ENCODE peak calls at places on chromosome 20, in nine cellular contexts. M is heart right ventricle, U is Panc1, H is neuronal stem cell, G is Peyer's patch, O is IMR-90, W is tibial artery, B is OCI-LY7, E is stomach. Y is an unnamed sample. For H3K36me3, the result is how much of the 10 kb centered on the place peaks cover.

GRCh38 chr20:64078934-64079272 is 415 bp downstream of the RGS19 start:
- DNase-seq in H (no peak), B (no peak), E (no peak), O (no peak), U (no peak), G (no peak), M (no peak), W (no peak), Y (no peak)

GRCh38 chr20:8932192-8933150 is 136.4 kb upstream of the PLCB4 start:
- DNase-seq in B (no peak), H (no peak), O (peak), U (no peak), W (no peak), M (peak), E (no peak), G (no peak), Y (no peak)

GRCh38 chr20:24781061-24781980 is 167.7 kb upstream of the CST7 start:
- DNase-seq in H (no peak), E (no peak), M (peak), G (peak), U (no peak), B (peak), O (peak), W (peak), Y (peak)

GRCh38 chr20:35617397-35618031 is 1.9 kb downstream of the SPAG4 start:
- DNase-seq in U (no peak), E (peak), B (peak), M (peak), O (peak), G (no peak), H (peak), W (peak), Y (peak)

GRCh38 chr20:7410150-7410549 is 530.1 kb downstream of the HAO1 start:
- DNase-seq in U (no peak), E (no peak), B (no peak), O (no peak), H (no peak), W (no peak), G (no peak), M (no peak), Y (no peak)

GRCh38 chr20:63734111-63734945 is 2.1 kb upstream of the LIME1 start:
- DNase-seq in G (no peak), E (no peak), O (no peak), H (no peak), U (no peak), B (no peak), W (peak), M (no peak), Y (no peak)

GRCh38 chr20:16488086-16488485 is 85.2 kb downstream of the KIF16B start:
- DNase-seq in M (no peak), G (no peak), W (no peak), O (no peak), E (no peak), U (no peak), B (no peak), H (no peak), Y (no peak)

GRCh38 chr20:3209023-3209945 is at the start of gene ITPA:
- DNase-seq in W (no peak), G (peak), H (peak), U (no peak), B (peak), O (peak), M (peak), E (peak), Y (peak)

GRCh38 chr20:61047515-61047914 is 204.5 kb upstream of the CDH4 start:
- DNase-seq in U (no peak), E (no peak), M (no peak), B (no peak), W (peak), O (no peak), G (no peak), H (no peak), Y (no peak)

GRCh38 chr20:39059036-39059435 is 96.9 kb downstream of the DHX35 start:
- DNase-seq in E (no peak), U (no peak), B (no peak), O (no peak), G (no peak), M (no peak), H (no peak), W (no peak), Y (no peak)

GRCh38 chr20:61531553-61532345 is 279.7 kb downstream of the CDH4 start:
- DNase-seq in B (no peak), M (no peak), O (peak), G (no peak), H (no peak), W (no peak), U (no peak), E (no peak), Y (no peak)

GRCh38 chr20:59933296-59933848 is at the start of gene SYCP2:
- DNase-seq in B (no peak), H (no peak), U (no peak), M (peak), O (no peak), W (peak), G (peak), E (peak), Y (peak)

GRCh38 chr20:34177060-34177459 is 64.2 kb upstream of the ASIP start:
- DNase-seq in U (no peak), E (no peak), W (no peak), H (no peak), M (no peak), B (no peak), G (no peak), O (no peak), Y (no peak)

GRCh38 chr20:24668791-24669190 is 199.4 kb downstream of the SYNDIG1 start:
- DNase-seq in O (no peak), G (no peak), U (no peak), M (no peak), W (peak), B (no peak), E (no peak), H (no peak), Y (no peak)

GRCh38 chr20:39289831-39290230 is 327.7 kb downstream of the DHX35 start:
- DNase-seq in G (no peak), W (no peak), B (no peak), U (no peak), H (no peak), E (no peak), M (no peak), O (no peak), Y (no peak)

DNA sequence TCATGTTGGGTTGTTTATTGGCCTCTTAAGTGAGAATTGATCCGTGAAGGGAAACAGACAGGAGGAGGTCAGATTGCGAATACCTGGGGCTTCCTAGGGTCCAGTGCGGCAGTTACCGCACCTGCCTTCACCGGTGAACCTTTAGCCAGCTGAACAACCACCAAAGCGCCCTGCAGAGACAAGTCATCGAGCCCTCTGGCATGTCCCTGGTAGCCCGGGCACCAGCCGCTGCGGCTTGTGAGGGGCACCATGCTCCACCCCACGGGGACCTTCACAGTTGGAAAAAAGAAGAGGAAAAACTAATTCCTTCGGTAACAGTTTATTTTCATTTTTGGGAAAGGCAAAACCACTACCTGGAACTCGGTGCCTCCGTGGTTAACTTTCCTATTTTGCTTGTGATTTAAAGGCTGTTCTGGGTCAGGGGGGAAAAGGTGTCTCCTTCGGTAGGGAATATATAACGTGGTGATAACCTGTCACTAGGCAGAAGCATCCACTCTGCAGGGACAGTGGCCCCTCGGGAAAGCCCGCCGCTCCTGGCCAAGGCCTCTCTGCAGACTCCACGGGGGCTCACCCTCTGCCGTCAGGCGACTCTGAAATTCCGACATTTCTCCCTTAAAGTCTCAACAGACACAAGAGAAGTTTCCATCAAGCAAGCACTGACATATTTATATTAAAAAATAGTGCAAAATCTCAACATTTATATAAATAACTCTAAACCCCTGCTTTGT is 30.7 kb upstream of the ZBP1 start:
- DNase-seq in M (peak), B (no peak), E (no peak), W (peak), H (no peak), U (no peak), O (no peak), G (peak), Y (no peak)
- H3K36me3 ChIP-seq in M (half or more), B (under half), E (under half), W (half or more), H (under half), U (under half), O (under half), G (under half), Y (under half)

GRCh38 chr20:45173531-45173930 is 1.2 kb upstream of the PI3 start:
- DNase-seq in H (no peak), M (no peak), G (no peak), B (no peak), U (no peak), W (no peak), E (no peak), O (no peak), Y (no peak)
- H3K27ac ChIP-seq in H (no peak), M (no peak), G (no peak), B (no peak), U (no peak), W (no peak), E (no peak), O (no peak), Y (no peak)

DNA sequence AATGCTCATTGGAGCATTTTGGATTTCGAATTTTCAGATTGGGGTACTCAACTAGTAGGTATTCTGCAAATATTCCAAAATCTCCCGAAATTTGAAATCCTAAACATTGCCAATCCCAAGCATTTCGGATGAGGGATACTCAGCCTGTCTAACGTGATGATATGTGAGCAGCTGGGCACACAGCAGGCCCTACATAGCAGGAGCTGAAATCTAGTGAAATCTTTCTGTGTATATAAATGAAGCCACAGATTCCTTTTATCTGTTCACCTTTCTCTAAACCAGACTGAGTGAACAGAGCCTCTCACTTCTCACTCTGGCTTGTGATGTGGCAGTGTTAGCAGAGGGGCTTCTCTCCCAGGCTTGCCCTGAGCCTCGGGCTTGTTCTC is 17.8 kb downstream of the STX16 start:
- DNase-seq in W (no peak), M (no peak), E (no peak), U (no peak), G (no peak), O (no peak), B (peak), H (no peak), Y (no peak)
- H3K36me3 ChIP-seq in W (half or more), M (half or more), E (half or more), U (under half), G (under half), O (under half), B (half or more), H (under half), Y (under half)

DNA sequence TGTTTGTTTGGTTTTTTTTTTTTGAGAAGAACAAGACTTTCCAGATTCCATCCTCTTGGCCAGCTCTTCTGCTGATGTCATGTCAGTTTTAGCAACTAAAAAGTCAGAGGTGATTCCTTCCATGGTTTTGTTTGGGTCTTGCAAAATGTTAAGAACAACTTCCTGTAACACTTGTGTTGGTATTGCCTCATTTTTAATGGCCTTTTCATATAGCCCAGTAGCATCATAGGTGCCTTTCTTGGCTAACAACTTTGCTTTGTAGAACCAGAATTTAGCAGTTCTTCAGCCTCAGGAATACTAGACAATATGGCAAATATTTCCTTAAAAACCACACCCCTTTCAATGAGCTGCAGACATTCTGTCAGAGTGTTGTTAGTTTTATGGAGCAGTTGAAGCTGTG is 99.5 kb upstream of the SIRPG start:
- DNase-seq in B (no peak), W (no peak), G (no peak), H (no peak), O (no peak), M (no peak), U (no peak), E (no peak), Y (no peak)
- H3K27ac ChIP-seq in B (no peak), W (no peak), G (peak), H (no peak), O (no peak), M (no peak), U (no peak), E (no peak), Y (no peak)

GRCh38 chr20:10709916-10710315 is 36.1 kb upstream of the JAG1 start:
- DNase-seq in U (no peak), B (no peak), O (no peak), G (no peak), E (no peak), H (no peak), W (no peak), M (no peak), Y (no peak)

GRCh38 chr20:10713161-10713560 is 39.4 kb upstream of the JAG1 start:
- DNase-seq in U (no peak), B (no peak), O (no peak), G (no peak), W (no peak), H (no peak), M (no peak), E (no peak), Y (peak)

GRCh38 chr20:10708342-10709185 is 34.8 kb upstream of the JAG1 start:
- DNase-seq in O (peak), M (no peak), G (no peak), E (no peak), B (no peak), H (peak), W (no peak), U (no peak), Y (no peak)

GRCh38 chr20:10711903-10712373 is 38.1 kb upstream of the JAG1 start:
- DNase-seq in E (no peak), H (no peak), O (no peak), M (no peak), G (no peak), W (no peak), B (no peak), U (no peak), Y (no peak)

DNA sequence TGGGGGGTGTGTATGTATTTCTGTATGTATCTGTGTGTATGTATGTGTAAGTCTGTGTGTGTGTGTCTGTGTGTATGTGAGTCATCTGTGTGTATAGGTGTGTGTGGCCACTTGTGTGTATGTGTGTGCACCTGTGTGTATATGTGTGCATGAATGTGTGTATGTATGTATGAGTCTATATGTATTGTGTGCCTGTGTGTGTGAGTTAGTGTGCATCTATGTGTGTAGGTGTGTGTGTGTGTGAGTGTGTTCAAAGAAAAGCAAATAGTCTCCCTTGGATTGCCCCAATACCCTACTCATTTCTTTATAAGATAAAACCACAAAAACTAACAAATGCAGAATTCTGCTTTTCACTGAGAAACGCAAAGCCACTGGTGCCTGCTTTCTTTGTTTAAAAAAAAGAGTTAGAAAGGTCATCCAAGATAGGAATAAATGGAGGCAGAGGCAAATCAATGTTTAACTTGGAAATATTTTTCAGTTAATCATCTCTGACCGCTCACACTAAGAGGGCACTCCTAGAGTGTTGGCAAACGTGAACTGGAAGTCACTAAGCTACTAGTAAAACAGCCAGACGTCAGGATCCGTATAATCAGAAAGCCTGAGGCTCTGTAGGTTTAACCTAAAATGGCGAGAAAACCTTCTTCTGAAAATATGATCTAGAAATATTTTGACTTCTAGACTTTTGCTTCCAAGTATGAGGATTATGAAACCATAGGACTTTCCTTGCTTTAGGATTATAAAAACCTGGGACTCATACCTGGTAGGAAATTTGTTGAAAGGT is 37.4 kb upstream of the JAG1 start:
- DNase-seq in U (no peak), W (no peak), G (no peak), M (no peak), B (no peak), H (no peak), O (peak), E (peak), Y (peak)
- H3K36me3 ChIP-seq in U (under half), W (under half), G (under half), M (under half), B (under half), H (under half), O (under half), E (under half), Y (under half)

GRCh38 chr20:57675773-57676172 is 34.0 kb downstream of the PMEPA1 start:
- DNase-seq in O (no peak), H (no peak), M (no peak), G (no peak), U (no peak), E (no peak), W (no peak), B (no peak), Y (no peak)
- H3K27ac ChIP-seq in O (no peak), H (no peak), M (no peak), G (no peak), U (no peak), E (no peak), W (no peak), B (no peak), Y (no peak)

GRCh38 chr20:57872816-57873409 is 163.1 kb upstream of the PMEPA1 start:
- DNase-seq in B (no peak), H (no peak), M (no peak), G (no peak), O (no peak), U (no peak), W (no peak), E (no peak), Y (no peak)
- H3K36me3 ChIP-seq in B (under half), H (under half), M (under half), G (under half), O (under half), U (under half), W (under half), E (under half), Y (under half)

GRCh38 chr20:43766395-43766794 is 39.6 kb upstream of the GTSF1L start:
- DNase-seq in U (no peak), W (no peak), O (no peak), M (peak), G (no peak), B (no peak), H (no peak), E (no peak), Y (no peak)

GRCh38 chr20:43766917-43767316 is 40.1 kb upstream of the GTSF1L start:
- DNase-seq in E (no peak), W (no peak), O (no peak), G (no peak), H (no peak), M (no peak), B (no peak), U (no peak), Y (no peak)

GRCh38 chr20:43765933-43766332 is 39.1 kb upstream of the GTSF1L start:
- DNase-seq in M (no peak), E (no peak), O (no peak), H (no peak), U (no peak), G (no peak), B (no peak), W (no peak), Y (no peak)

GRCh38 chr20:43762911-43763310 is 36.1 kb upstream of the GTSF1L start:
- DNase-seq in W (no peak), B (no peak), G (no peak), M (no peak), O (no peak), H (no peak), E (no peak), U (no peak), Y (no peak)

DNA sequence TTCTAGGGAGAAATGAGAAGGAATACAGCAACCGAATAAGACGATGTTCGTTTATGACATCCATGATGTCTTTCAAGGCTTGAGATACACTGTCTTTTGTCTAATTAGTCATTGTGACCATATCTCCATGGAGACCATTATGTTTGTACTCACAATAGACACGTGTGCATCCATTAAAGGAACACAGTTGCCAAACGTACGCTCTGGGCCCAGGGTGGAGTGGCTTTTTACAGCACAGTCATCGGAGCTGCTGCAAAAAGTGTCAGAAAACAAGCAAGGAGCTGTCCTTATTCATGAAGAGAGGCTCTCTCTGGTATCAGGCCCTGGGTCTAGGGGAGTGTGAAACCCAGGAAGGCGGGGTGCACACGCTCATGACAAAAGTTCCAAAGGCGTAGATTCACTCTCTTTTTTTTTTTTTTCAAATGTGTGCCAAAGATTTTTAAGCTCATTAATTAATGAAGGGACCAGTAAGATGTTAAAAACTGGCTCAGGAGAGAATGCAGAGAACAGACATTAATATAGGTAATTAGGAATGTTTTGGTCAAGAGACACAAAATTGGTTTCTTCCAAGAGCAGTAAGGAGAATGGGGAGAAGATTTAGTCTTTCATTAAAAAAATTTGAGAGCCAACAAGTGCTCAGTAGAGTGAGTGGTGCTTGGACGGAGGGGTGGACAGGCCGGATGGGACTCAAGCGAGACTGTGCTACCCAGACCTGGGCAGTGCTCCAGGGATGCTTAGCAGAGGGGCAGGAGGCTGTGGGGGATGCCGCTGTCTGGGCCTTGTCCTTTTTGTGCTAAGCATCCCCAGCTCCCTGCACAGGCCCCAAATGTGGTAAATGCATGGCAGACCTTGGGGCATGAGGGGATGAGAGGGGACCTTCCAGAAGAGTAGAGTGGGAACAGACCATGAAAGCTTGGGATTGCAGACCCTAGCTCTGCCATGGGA is 34.9 kb upstream of the GTSF1L start:
- DNase-seq in B (no peak), H (no peak), U (no peak), G (no peak), O (no peak), E (no peak), W (no peak), M (no peak), Y (no peak)
- H3K27ac ChIP-seq in B (no peak), H (no peak), U (no peak), G (no peak), O (no peak), E (no peak), W (no peak), M (no peak), Y (no peak)

DNA sequence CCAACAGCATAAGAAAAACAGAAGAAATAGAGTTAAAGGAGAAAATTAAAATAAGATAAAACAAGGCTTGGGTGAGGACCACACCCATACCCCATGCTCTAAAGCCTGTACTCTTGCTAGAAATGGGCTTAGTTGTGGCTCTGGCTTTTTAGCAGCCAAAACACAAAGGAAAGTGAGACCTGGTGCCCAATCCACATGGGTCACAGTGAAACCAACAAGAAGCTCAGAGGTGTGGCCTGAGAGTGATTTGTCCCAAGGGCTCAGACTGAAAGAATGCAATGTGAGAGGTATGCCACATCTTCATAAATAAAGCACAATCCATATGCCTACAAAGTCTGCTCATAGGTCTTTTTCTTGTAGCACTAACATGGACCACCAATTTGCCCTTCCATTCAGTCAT is 21.1 kb downstream of the HM13 start:
- DNase-seq in G (no peak), U (no peak), W (no peak), B (no peak), O (no peak), H (no peak), M (no peak), E (no peak), Y (no peak)
- H3K36me3 ChIP-seq in G (under half), U (under half), W (half or more), B (half or more), O (half or more), H (under half), M (half or more), E (half or more), Y (under half)

Y was measured in body of pancreas.